ENCODE peak calls at places on chromosomes 11 and 22, in four cellular contexts. C is GM12878, J is right lobe of liver, I is cardiac muscle cell. Y is an unnamed sample. For H3K36me3, the result is how much of the 10 kb centered on the place peaks cover.

GRCh38 chr11:1559103-1559951 is 12.7 kb downstream of the DUSP8 start:
- DNase-seq in J (peak), C (no peak), I (peak), Y (peak)

GRCh38 chr11:35798983-35799382 is 136.4 kb downstream of the TRIM44 start:
- DNase-seq in C (no peak), J (no peak), I (no peak), Y (no peak)

GRCh38 chr11:113850188-113850587 is 25.2 kb downstream of the USP28 start:
- DNase-seq in I (no peak), C (no peak), J (no peak), Y (no peak)

GRCh38 chr11:324131-324530 is 3.5 kb upstream of the IFITM3 start:
- DNase-seq in C (no peak), J (no peak), I (no peak), Y (no peak)

GRCh38 chr11:130369141-130369691 is 54.5 kb upstream of the ZBTB44 start:
- DNase-seq in C (no peak), I (no peak), J (no peak), Y (no peak)

GRCh38 chr11:94544832-94545640 is 1.3 kb downstream of the FUT4 start:
- DNase-seq in I (peak), C (no peak), J (peak), Y (peak)

GRCh38 chr22:38298312-38299000 is 18.8 kb downstream of the CSNK1E start:
- DNase-seq in J (no peak), I (peak), C (no peak), Y (no peak)

GRCh38 chr11:119347242-119347641 is 737 bp upstream of the MFRP start:
- DNase-seq in I (no peak), C (no peak), J (no peak), Y (no peak)

GRCh38 chr11:94815705-94816344 is 47.7 kb downstream of the AMOTL1 start:
- DNase-seq in I (no peak), C (no peak), J (no peak), Y (no peak)

GRCh38 chr11:10623797-10624761 is 55.6 kb upstream of the LYVE1 start:
- DNase-seq in C (no peak), J (no peak), I (peak), Y (peak)

GRCh38 chr11:66326261-66327111 is 9.6 kb upstream of the CD248 start:
- DNase-seq in I (peak), C (no peak), J (no peak), Y (no peak)

GRCh38 chr11:58913685-58914084 is 25.6 kb upstream of the GLYATL1 start:
- DNase-seq in J (no peak), C (no peak), I (no peak), Y (no peak)

GRCh38 chr11:126426820-126427749 is 71.6 kb downstream of the ST3GAL4 start:
- DNase-seq in C (no peak), J (no peak), I (no peak), Y (no peak)

GRCh38 chr22:37624017-37624365 is 15.4 kb downstream of the GGA1 start:
- DNase-seq in I (no peak), J (peak), C (no peak), Y (peak)

GRCh38 chr11:109644158-109644557 is 222.2 kb downstream of the C11orf87 start:
- DNase-seq in J (no peak), I (peak), C (no peak), Y (no peak)

GRCh38 chr11:117037279-117037951 is 60.8 kb downstream of the SIK3 start:
- DNase-seq in C (no peak), I (no peak), J (no peak), Y (no peak)

GRCh38 chr11:108218455-108218854 is 4.0 kb downstream of the NPAT start:
- DNase-seq in I (no peak), C (no peak), J (no peak), Y (no peak)

GRCh38 chr11:95231881-95232605 is 1.0 kb upstream of the SESN3 start:
- DNase-seq in C (no peak), I (peak), J (peak), Y (peak)

GRCh38 chr11:106133529-106133928 is 56.1 kb downstream of the AASDHPPT start:
- DNase-seq in C (no peak), I (no peak), J (no peak), Y (no peak)

GRCh38 chr11:130553306-130553705 is 104.9 kb downstream of the ADAMTS15 start:
- DNase-seq in C (no peak), J (no peak), I (peak), Y (no peak)

GRCh38 chr11:126925321-126926093 is 75.1 kb downstream of the KIRREL3 start:
- DNase-seq in C (no peak), I (no peak), J (no peak), Y (no peak)

GRCh38 chr11:57680552-57680874 is 12.6 kb downstream of the ZDHHC5 start:
- DNase-seq in J (no peak), I (peak), C (no peak), Y (no peak)

GRCh38 chr11:980438-981365 is 55.0 kb downstream of the AP2A2 start:
- DNase-seq in I (no peak), J (no peak), C (no peak), Y (no peak)

GRCh38 chr11:111920908-111921307 is 2.2 kb downstream of the C11orf52 start:
- DNase-seq in J (no peak), I (no peak), C (no peak), Y (no peak)

GRCh38 chr11:111923351-111923788 is 4.7 kb downstream of the C11orf52 start:
- DNase-seq in I (peak), J (no peak), C (no peak), Y (no peak)

GRCh38 chr11:111923951-111924350 is 5.2 kb downstream of the C11orf52 start:
- DNase-seq in C (no peak), I (no peak), J (no peak), Y (no peak)

GRCh38 chr11:111925953-111926352 is 7.2 kb downstream of the C11orf52 start:
- DNase-seq in I (no peak), J (no peak), C (no peak), Y (no peak)

GRCh38 chr11:111922803-111923202 is 4.1 kb downstream of the C11orf52 start:
- DNase-seq in C (no peak), I (peak), J (no peak), Y (no peak)
- H3K27ac ChIP-seq in C (no peak), I (peak), J (peak), Y (peak)

DNA sequence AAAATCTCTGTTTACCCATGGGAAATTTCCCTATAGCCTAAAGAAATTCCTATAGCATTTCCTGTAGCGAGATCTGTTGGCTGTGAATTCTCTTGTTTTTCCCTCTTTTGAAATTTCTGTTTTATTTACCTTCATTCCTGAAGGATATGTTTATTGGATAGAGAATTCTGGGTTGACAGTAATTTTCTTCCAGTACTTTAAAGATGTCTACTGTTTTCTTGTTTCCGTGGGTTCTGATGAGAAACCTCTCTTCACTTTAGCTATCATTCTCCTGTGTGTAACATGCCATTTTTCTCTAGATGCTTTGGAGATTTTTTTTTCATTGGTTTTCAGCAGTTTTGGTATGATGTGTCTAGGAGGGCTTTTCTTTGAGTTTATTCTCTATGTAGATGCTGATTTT is 77.5 kb upstream of the SORL1-AS1 start:
- DNase-seq in I (no peak), C (no peak), J (no peak), Y (no peak)
- H3K36me3 ChIP-seq in I (under half), C (under half), J (under half), Y (under half)

GRCh38 chr11:75968021-75968685 is 153.1 kb downstream of the UVRAG start:
- DNase-seq in J (no peak), I (peak), C (no peak), Y (no peak)

GRCh38 chr11:75969626-75970308 is 154.8 kb downstream of the UVRAG start:
- DNase-seq in J (no peak), C (no peak), I (peak), Y (no peak)

GRCh38 chr11:75966546-75967287 is 151.7 kb downstream of the UVRAG start:
- DNase-seq in I (peak), C (no peak), J (no peak), Y (no peak)
- H3K27ac ChIP-seq in I (no peak), C (no peak), J (no peak), Y (no peak)

GRCh38 chr22:25540128-25540790 is 24.2 kb upstream of the GRK3 start:
- DNase-seq in I (peak), C (no peak), J (no peak), Y (no peak)

GRCh38 chr22:25536578-25536977 is 27.9 kb upstream of the GRK3 start:
- DNase-seq in I (peak), J (no peak), C (no peak), Y (no peak)

DNA sequence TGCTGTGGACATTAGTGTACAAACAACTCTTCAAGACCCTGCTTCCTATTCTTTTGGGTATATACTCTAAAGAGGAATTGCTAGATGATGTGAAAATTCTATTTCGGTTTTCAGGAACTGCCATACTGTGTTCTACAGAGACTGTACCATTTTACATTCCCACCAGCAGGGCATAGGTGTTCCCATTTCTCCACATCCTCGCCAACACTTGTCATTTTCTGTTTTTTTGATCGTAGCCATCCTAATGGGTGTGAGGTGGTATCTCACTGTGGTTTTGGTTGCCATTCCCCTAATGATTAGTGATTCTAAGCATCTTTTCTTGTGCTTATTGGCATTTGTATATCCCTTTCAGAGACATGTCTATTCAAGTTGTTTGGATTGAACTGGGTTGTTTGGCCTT is 29.8 kb upstream of the GRK3 start:
- DNase-seq in C (no peak), I (no peak), J (no peak), Y (no peak)
- H3K36me3 ChIP-seq in C (under half), I (under half), J (under half), Y (under half)

GRCh38 chr11:19819148-19819547 is 106.5 kb downstream of the NAV2 start:
- DNase-seq in I (no peak), C (no peak), J (no peak), Y (peak)
- H3K27ac ChIP-seq in I (no peak), C (no peak), J (no peak), Y (peak)

GRCh38 chr11:46666982-46667590 is 33.3 kb downstream of the ARHGAP1 start:
- DNase-seq in I (peak), J (no peak), C (no peak), Y (peak)

GRCh38 chr11:46663277-46663940 is 37.0 kb downstream of the ARHGAP1 start:
- DNase-seq in I (no peak), J (no peak), C (no peak), Y (no peak)

GRCh38 chr11:46666516-46666915 is 33.9 kb downstream of the ARHGAP1 start:
- DNase-seq in J (no peak), C (no peak), I (no peak), Y (no peak)

GRCh38 chr11:46664612-46665011 is 35.8 kb downstream of the ARHGAP1 start:
- DNase-seq in C (no peak), J (no peak), I (no peak), Y (peak)

GRCh38 chr11:46665356-46665755 is 35.1 kb downstream of the ARHGAP1 start:
- DNase-seq in C (no peak), I (no peak), J (no peak), Y (peak)
- H3K36me3 ChIP-seq in C (under half), I (under half), J (under half), Y (half or more)

GRCh38 chr11:64718780-64719124 is 4.2 kb downstream of the NRXN2 start:
- DNase-seq in I (no peak), C (no peak), J (no peak), Y (no peak)
- H3K27ac ChIP-seq in I (no peak), C (no peak), J (no peak), Y (no peak)